ENCODE peak calls at places on chromosomes 16 and 17, in four cellular contexts. One of them, this sample, is unnamed.

GRCh38 chr17:74865504-74866197 is 6.0 kb upstream of the GRIN2C start:
- DNase-seq in heart right ventricle: no peak
- DNase-seq in cardiac muscle cell: no peak
- DNase-seq in kidney: no peak
- DNase-seq in this sample: peak

GRCh38 chr17:4152471-4152870 is 9.5 kb downstream of the CYB5D2 start:
- DNase-seq in heart right ventricle: no peak
- DNase-seq in cardiac muscle cell: no peak
- DNase-seq in kidney: no peak
- DNase-seq in this sample: no peak

GRCh38 chr16:89243664-89244063 is 26.2 kb downstream of the ZNF778 start:
- DNase-seq in heart right ventricle: no peak
- DNase-seq in cardiac muscle cell: no peak
- DNase-seq in kidney: no peak
- DNase-seq in this sample: no peak

GRCh38 chr17:68600881-68601564 is at the start of gene FAM20A:
- DNase-seq in heart right ventricle: peak
- DNase-seq in cardiac muscle cell: peak
- DNase-seq in kidney: peak
- DNase-seq in this sample: peak

GRCh38 chr16:84813141-84813933 is 6.4 kb upstream of the CRISPLD2 start:
- DNase-seq in heart right ventricle: no peak
- DNase-seq in cardiac muscle cell: no peak
- DNase-seq in kidney: no peak
- DNase-seq in this sample: no peak

GRCh38 chr17:50806141-50806643 is 29.2 kb upstream of the WFIKKN2 start:
- DNase-seq in heart right ventricle: no peak
- DNase-seq in cardiac muscle cell: no peak
- DNase-seq in kidney: no peak
- DNase-seq in this sample: peak

GRCh38 chr17:29933379-29933778 is 3.4 kb upstream of the SSH2 start:
- DNase-seq in heart right ventricle: no peak
- DNase-seq in cardiac muscle cell: peak
- DNase-seq in kidney: no peak
- DNase-seq in this sample: peak

GRCh38 chr17:17394494-17394893 is 82.3 kb upstream of the MED9 start:
- DNase-seq in heart right ventricle: no peak
- DNase-seq in cardiac muscle cell: no peak
- DNase-seq in kidney: no peak
- DNase-seq in this sample: no peak

GRCh38 chr17:80264793-80265075 is 4.1 kb downstream of the RNF213 start:
- DNase-seq in heart right ventricle: no peak
- DNase-seq in cardiac muscle cell: no peak
- DNase-seq in kidney: no peak
- DNase-seq in this sample: no peak

GRCh38 chr17:32627233-32628008 is 140.6 kb downstream of the CDK5R1 start:
- DNase-seq in heart right ventricle: no peak
- DNase-seq in cardiac muscle cell: no peak
- DNase-seq in kidney: no peak
- DNase-seq in this sample: peak

GRCh38 chr17:55845385-55845784 is 94.5 kb downstream of the PCTP start:
- DNase-seq in heart right ventricle: peak
- DNase-seq in cardiac muscle cell: peak
- DNase-seq in kidney: peak
- DNase-seq in this sample: peak

GRCh38 chr17:10614536-10615155 is 42.5 kb downstream of the MYH3 start:
- DNase-seq in heart right ventricle: no peak
- DNase-seq in cardiac muscle cell: peak
- DNase-seq in kidney: no peak
- DNase-seq in this sample: peak

GRCh38 chr17:3976675-3977171 is 12.5 kb upstream of the ATP2A3 start:
- DNase-seq in heart right ventricle: peak
- DNase-seq in cardiac muscle cell: no peak
- DNase-seq in kidney: peak
- DNase-seq in this sample: no peak

GRCh38 chr16:23504076-23504452 is 6.2 kb downstream of the GGA2 start:
- DNase-seq in heart right ventricle: no peak
- DNase-seq in cardiac muscle cell: no peak
- DNase-seq in kidney: peak
- DNase-seq in this sample: no peak

GRCh38 chr16:14485131-14485551 is 144.9 kb downstream of the PARN start:
- DNase-seq in heart right ventricle: no peak
- DNase-seq in cardiac muscle cell: no peak
- DNase-seq in kidney: no peak
- DNase-seq in this sample: no peak

GRCh38 chr17:33261911-33262665 is 31.0 kb downstream of the ASIC2 start:
- DNase-seq in heart right ventricle: no peak
- DNase-seq in cardiac muscle cell: no peak
- DNase-seq in kidney: no peak
- DNase-seq in this sample: no peak

GRCh38 chr17:6108987-6109386 is 38.8 kb downstream of the WSCD1 start:
- DNase-seq in heart right ventricle: no peak
- DNase-seq in cardiac muscle cell: no peak
- DNase-seq in kidney: no peak
- DNase-seq in this sample: no peak

DNA sequence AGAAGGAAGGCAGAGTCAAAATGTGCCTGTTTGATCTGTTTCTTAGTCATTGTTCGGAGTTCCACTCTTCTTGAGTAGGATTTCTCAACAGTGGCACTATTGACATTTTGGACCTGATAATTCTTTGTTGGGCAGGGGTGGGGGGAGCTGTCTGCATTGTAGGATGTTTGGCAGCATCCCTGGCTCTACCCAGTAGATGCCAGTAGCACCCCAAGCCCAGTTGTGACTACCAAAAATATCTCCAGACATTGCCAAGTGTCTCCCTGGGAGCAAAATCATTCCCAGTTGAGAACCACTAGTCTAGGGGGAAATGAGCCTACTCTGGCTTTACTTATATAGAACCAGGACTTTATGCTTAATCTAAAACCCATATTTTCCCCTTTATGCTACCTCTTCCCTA is 1.1 kb upstream of the GFOD2 start:
- DNase-seq in heart right ventricle: no peak
- DNase-seq in cardiac muscle cell: no peak
- DNase-seq in kidney: no peak
- DNase-seq in this sample: no peak
- H3K4me3 ChIP-seq in heart right ventricle: no peak
- H3K4me3 ChIP-seq in cardiac muscle cell: no peak
- H3K4me3 ChIP-seq in kidney: peak
- H3K4me3 ChIP-seq in this sample: peak

GRCh38 chr17:58326609-58327341 is 1.8 kb downstream of the TSPOAP1 start:
- DNase-seq in heart right ventricle: no peak
- DNase-seq in cardiac muscle cell: no peak
- DNase-seq in kidney: peak
- DNase-seq in this sample: peak

GRCh38 chr17:58329035-58329807 is 626 bp upstream of the TSPOAP1 start:
- DNase-seq in heart right ventricle: no peak
- DNase-seq in cardiac muscle cell: peak
- DNase-seq in kidney: peak
- DNase-seq in this sample: peak

GRCh38 chr17:58327363-58328194 is 1.0 kb downstream of the TSPOAP1 start:
- DNase-seq in heart right ventricle: no peak
- DNase-seq in cardiac muscle cell: no peak
- DNase-seq in kidney: peak
- DNase-seq in this sample: peak

GRCh38 chr17:58329808-58330543 is 1.4 kb upstream of the TSPOAP1 start:
- DNase-seq in heart right ventricle: no peak
- DNase-seq in cardiac muscle cell: no peak
- DNase-seq in kidney: no peak
- DNase-seq in this sample: no peak

DNA sequence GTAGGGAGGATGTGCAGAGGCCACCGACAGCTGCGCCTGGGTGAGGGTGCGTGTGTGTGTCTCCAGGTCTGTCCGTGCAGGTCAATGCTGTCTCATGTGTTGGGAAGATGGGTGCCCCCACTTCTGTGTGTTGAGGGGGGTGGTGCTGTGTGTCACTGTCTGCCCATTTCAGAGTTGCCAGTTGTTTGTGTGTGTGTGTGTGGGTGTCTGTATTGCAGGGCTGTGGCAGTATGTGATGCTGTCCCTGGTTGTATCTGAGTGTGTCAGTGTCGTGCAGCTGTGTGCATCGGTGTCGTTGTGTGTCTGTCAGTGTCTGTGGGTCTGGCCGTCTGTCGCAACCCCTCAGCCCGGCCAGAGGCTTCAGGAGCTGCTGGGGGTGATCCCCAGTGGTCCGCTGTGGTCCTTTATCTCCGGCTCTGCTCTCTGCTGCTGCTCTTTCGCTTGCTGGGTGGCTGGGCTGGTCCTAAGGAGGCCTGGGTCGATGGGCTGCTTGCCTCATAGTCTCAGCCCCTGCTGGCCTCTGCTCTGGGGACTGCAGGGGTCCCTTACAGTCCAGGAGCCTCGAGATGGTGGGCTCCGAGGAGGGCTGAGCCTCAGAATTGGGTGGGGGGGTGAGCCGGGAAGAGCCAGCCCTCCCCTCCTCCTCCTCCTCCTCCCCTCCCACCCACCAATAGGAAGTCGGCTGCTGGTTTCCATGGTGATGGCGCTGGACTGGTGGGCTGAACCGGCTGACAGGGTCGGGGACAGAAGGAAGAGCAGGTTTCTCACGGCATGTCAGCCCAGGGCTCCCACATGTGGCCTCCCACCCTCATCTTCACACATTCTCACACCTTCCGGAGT is at the start of gene TSPOAP1:
- DNase-seq in heart right ventricle: no peak
- DNase-seq in cardiac muscle cell: no peak
- DNase-seq in kidney: peak
- DNase-seq in this sample: peak
- H3K4me3 ChIP-seq in heart right ventricle: no peak
- H3K4me3 ChIP-seq in cardiac muscle cell: no peak
- H3K4me3 ChIP-seq in kidney: no peak
- H3K4me3 ChIP-seq in this sample: no peak

DNA sequence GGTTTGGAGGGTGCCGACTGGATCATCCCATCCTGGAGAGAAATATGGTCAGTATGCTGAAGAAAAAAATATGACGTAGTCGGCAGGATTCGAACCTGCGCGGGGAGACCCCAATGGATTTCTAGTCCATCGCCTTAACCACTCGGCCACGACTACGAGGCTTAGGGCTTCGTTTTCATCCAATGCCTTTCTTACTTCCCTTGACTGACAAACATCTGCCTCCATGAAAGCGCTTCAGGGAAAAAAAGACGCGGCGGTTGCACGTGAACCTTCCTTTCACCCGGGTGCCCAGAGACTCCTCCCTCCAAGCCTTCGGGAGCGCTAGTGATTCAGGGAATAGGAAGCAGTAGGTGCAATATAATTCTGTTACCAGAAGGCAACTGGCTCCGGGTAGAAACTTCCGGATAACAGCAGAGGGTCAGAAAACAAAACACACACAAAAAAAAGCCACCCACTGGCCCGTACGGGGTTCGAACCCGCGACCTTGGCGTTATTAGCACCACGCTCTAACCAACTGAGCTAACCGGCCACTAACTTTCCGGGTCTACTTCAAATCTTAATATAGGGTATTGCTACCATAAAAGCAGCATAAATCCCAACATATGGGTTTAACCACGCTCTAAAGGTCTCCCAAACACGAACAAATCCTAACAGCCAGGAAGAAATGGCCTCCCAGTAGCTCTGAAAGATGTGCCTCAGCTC is 16.3 kb upstream of the AURKB start:
- DNase-seq in heart right ventricle: peak
- DNase-seq in cardiac muscle cell: peak
- DNase-seq in kidney: peak
- DNase-seq in this sample: peak
- H3K4me3 ChIP-seq in heart right ventricle: no peak
- H3K4me3 ChIP-seq in cardiac muscle cell: peak
- H3K4me3 ChIP-seq in kidney: peak
- H3K4me3 ChIP-seq in this sample: peak

GRCh38 chr17:81405382-81406005 is 10.2 kb downstream of the BAHCC1 start:
- DNase-seq in heart right ventricle: no peak
- DNase-seq in cardiac muscle cell: no peak
- DNase-seq in kidney: peak
- DNase-seq in this sample: no peak
- H3K4me3 ChIP-seq in heart right ventricle: no peak
- H3K4me3 ChIP-seq in cardiac muscle cell: no peak
- H3K4me3 ChIP-seq in kidney: no peak
- H3K4me3 ChIP-seq in this sample: no peak

GRCh38 chr17:2797632-2798031 is 1.4 kb downstream of the RAP1GAP2 start:
- DNase-seq in heart right ventricle: no peak
- DNase-seq in cardiac muscle cell: no peak
- DNase-seq in kidney: no peak
- DNase-seq in this sample: peak
- H3K4me3 ChIP-seq in heart right ventricle: no peak
- H3K4me3 ChIP-seq in cardiac muscle cell: no peak
- H3K4me3 ChIP-seq in kidney: no peak
- H3K4me3 ChIP-seq in this sample: no peak

GRCh38 chr16:31569360-31569717 is 41.6 kb downstream of the AHSP start:
- DNase-seq in heart right ventricle: no peak
- DNase-seq in cardiac muscle cell: peak
- DNase-seq in kidney: no peak
- DNase-seq in this sample: peak
- H3K4me3 ChIP-seq in heart right ventricle: no peak
- H3K4me3 ChIP-seq in cardiac muscle cell: peak
- H3K4me3 ChIP-seq in kidney: peak
- H3K4me3 ChIP-seq in this sample: peak

DNA sequence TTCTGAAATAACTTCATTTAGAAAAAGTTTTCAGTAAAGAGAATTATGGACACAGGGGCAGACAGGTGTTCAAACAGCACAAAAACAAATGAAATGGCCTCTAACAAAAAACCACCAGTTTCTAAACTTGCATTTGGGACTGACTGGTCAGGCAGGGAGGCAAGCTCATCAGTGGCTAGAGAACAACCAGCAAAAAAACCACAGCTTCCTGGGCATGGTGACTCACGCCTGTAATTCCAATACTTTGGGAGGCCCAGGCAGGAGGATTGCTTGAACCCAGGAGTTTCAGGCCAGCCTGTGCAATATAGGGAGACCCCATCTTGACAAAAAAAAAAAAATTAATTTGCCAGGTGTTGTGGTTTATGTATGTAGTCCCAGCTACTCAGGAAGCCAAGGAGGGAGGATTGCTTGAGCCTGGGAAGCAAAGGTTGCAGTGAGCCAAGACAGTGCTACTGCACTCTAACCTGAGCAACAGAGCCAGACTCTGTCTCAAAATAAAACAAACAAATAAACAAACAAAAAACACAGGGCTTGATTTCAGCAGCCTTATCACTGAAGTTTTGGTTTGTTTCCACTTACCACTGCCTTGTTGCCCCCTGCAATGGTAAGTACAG is 26.1 kb downstream of the ERN1 start:
- DNase-seq in heart right ventricle: no peak
- DNase-seq in cardiac muscle cell: no peak
- DNase-seq in kidney: no peak
- DNase-seq in this sample: no peak
- H3K4me3 ChIP-seq in heart right ventricle: no peak
- H3K4me3 ChIP-seq in cardiac muscle cell: no peak
- H3K4me3 ChIP-seq in kidney: no peak
- H3K4me3 ChIP-seq in this sample: no peak